ENCODE peak calls at places on chromosomes 1 and 21, in ten cellular contexts. Q, M, V, A, C, S, H, F, T and J are unnamed samples.

GRCh38 chr21:28538987-28539622 is 453.6 kb downstream of the LTN1 start:
- DNase-seq in Q (no peak), M (no peak), V (no peak), A (no peak), C (no peak), S (no peak), H (no peak), F (no peak), T (no peak), J (no peak)

GRCh38 chr1:227092054-227092453 is 152.0 kb downstream of the COQ8A start:
- DNase-seq in Q (no peak), M (no peak), V (no peak), A (no peak), C (no peak), S (no peak), H (no peak), F (no peak), T (no peak), J (no peak)

GRCh38 chr1:101144868-101145808 is 91.7 kb upstream of the S1PR1 start:
- DNase-seq in Q (no peak), M (no peak), V (no peak), A (no peak), C (no peak), S (no peak), H (no peak), F (no peak), T (no peak), J (no peak)

GRCh38 chr1:157704878-157705277 is 4.3 kb upstream of the FCRL3 start:
- DNase-seq in Q (no peak), M (no peak), V (no peak), A (no peak), C (no peak), S (no peak), H (no peak), F (no peak), T (no peak), J (no peak)

GRCh38 chr1:241081473-241081872 is 275.5 kb downstream of the RGS7 start:
- DNase-seq in Q (no peak), M (no peak), V (no peak), A (no peak), C (no peak), S (no peak), H (no peak), F (no peak), T (no peak), J (no peak)

GRCh38 chr1:13802782-13803545 is 103.0 kb downstream of the PRDM2 start:
- DNase-seq in Q (no peak), M (no peak), V (no peak), A (no peak), C (no peak), S (no peak), H (no peak), F (no peak), T (no peak), J (no peak)

GRCh38 chr1:99704356-99704816 is 58.5 kb downstream of the PALMD start:
- DNase-seq in Q (no peak), M (no peak), V (peak), A (peak), C (no peak), S (peak), H (no peak), F (peak), T (no peak), J (peak)

GRCh38 chr1:193104496-193104905 is 713 bp downstream of the GLRX2 start:
- DNase-seq in Q (no peak), M (peak), V (peak), A (peak), C (no peak), S (peak), H (peak), F (peak), T (no peak), J (peak)

GRCh38 chr1:65309317-65310077 is at the start of gene DNAJC6:
- DNase-seq in Q (no peak), M (no peak), V (peak), A (no peak), C (peak), S (peak), H (peak), F (peak), T (peak), J (peak)

GRCh38 chr1:171699526-171699925 is 42.3 kb downstream of the VAMP4 start:
- DNase-seq in Q (no peak), M (no peak), V (no peak), A (no peak), C (no peak), S (no peak), H (no peak), F (no peak), T (no peak), J (no peak)

GRCh38 chr1:92907949-92908684 is 53.1 kb downstream of the DIPK1A start:
- DNase-seq in Q (no peak), M (no peak), V (no peak), A (no peak), C (no peak), S (no peak), H (no peak), F (no peak), T (no peak), J (no peak)

GRCh38 chr21:45525910-45526306 is 16.3 kb downstream of the SLC19A1 start:
- DNase-seq in Q (no peak), M (no peak), V (no peak), A (no peak), C (no peak), S (no peak), H (no peak), F (no peak), T (peak), J (peak)

GRCh38 chr1:232877361-232877991 is 72.3 kb downstream of the MAP10 start:
- DNase-seq in Q (no peak), M (no peak), V (no peak), A (peak), C (no peak), S (no peak), H (no peak), F (no peak), T (no peak), J (no peak)

GRCh38 chr21:44515359-44516165 is 24.4 kb downstream of the KRTAP10-1 start:
- DNase-seq in Q (no peak), M (no peak), V (no peak), A (no peak), C (no peak), S (no peak), H (no peak), F (no peak), T (no peak), J (no peak)

GRCh38 chr1:206702803-206703202 is 18.1 kb downstream of the MAPKAPK2 start:
- DNase-seq in Q (no peak), M (no peak), V (no peak), A (no peak), C (no peak), S (no peak), H (peak), F (no peak), T (no peak), J (no peak)

GRCh38 chr1:190019717-190020116 is 457.9 kb downstream of the BRINP3 start:
- DNase-seq in Q (no peak), M (no peak), V (no peak), A (no peak), C (no peak), S (no peak), H (no peak), F (peak), T (no peak), J (no peak)

GRCh38 chr1:100866041-100866900 is 28.4 kb downstream of the EXTL2 start:
- DNase-seq in Q (no peak), M (no peak), V (no peak), A (peak), C (no peak), S (peak), H (no peak), F (no peak), T (no peak), J (no peak)

GRCh38 chr1:214551436-214552173 is at the start of gene PTPN14:
- DNase-seq in Q (no peak), M (peak), V (peak), A (peak), C (peak), S (no peak), H (peak), F (peak), T (peak), J (peak)

GRCh38 chr1:243471026-243471685 is 215.3 kb downstream of the SDCCAG8 start:
- DNase-seq in Q (no peak), M (no peak), V (no peak), A (peak), C (no peak), S (no peak), H (no peak), F (no peak), T (no peak), J (no peak)

GRCh38 chr1:43861337-43861736 is 72.3 kb upstream of the ARTN start:
- DNase-seq in Q (no peak), M (no peak), V (no peak), A (no peak), C (no peak), S (no peak), H (no peak), F (no peak), T (no peak), J (no peak)

GRCh38 chr1:34460193-34460592 is 283.5 kb downstream of the C1orf94 start:
- DNase-seq in Q (no peak), M (no peak), V (no peak), A (peak), C (peak), S (peak), H (peak), F (peak), T (no peak), J (peak)

GRCh38 chr1:77430966-77431735 is 149.3 kb downstream of the AK5 start:
- DNase-seq in Q (no peak), M (no peak), V (no peak), A (peak), C (no peak), S (no peak), H (no peak), F (no peak), T (no peak), J (no peak)

GRCh38 chr21:33940846-33941245 is 25.2 kb upstream of the ATP5PO start:
- DNase-seq in Q (no peak), M (no peak), V (no peak), A (no peak), C (no peak), S (no peak), H (peak), F (no peak), T (no peak), J (no peak)

GRCh38 chr1:177164380-177165068 is at the start of gene ASTN1:
- DNase-seq in Q (no peak), M (no peak), V (no peak), A (no peak), C (no peak), S (no peak), H (no peak), F (no peak), T (no peak), J (no peak)

GRCh38 chr21:15210235-15210678 is 145.5 kb upstream of the NRIP1 start:
- DNase-seq in Q (no peak), M (no peak), V (peak), A (no peak), C (no peak), S (peak), H (no peak), F (peak), T (no peak), J (peak)

GRCh38 chr1:58815069-58815679 is 31.3 kb upstream of the JUN start:
- DNase-seq in Q (peak), M (peak), V (peak), A (peak), C (peak), S (peak), H (peak), F (peak), T (peak), J (peak)

GRCh38 chr1:179820216-179820970 is 57.2 kb downstream of the TOR1AIP2 start:
- DNase-seq in Q (no peak), M (no peak), V (no peak), A (peak), C (no peak), S (no peak), H (peak), F (no peak), T (peak), J (no peak)

GRCh38 chr1:163142152-163142551 is 60.6 kb downstream of the RGS5 start:
- DNase-seq in Q (no peak), M (no peak), V (no peak), A (no peak), C (no peak), S (no peak), H (no peak), F (no peak), T (no peak), J (no peak)

GRCh38 chr1:55539652-55540512 is 324.7 kb upstream of the USP24 start:
- DNase-seq in Q (no peak), M (no peak), V (no peak), A (no peak), C (no peak), S (no peak), H (no peak), F (no peak), T (no peak), J (no peak)

GRCh38 chr1:230169454-230170152 is 102.6 kb downstream of the GALNT2 start:
- DNase-seq in Q (no peak), M (no peak), V (no peak), A (no peak), C (no peak), S (no peak), H (peak), F (no peak), T (no peak), J (no peak)

GRCh38 chr1:185352067-185352466 is 35.0 kb upstream of the IVNS1ABP start:
- DNase-seq in Q (no peak), M (no peak), V (no peak), A (no peak), C (no peak), S (no peak), H (no peak), F (no peak), T (no peak), J (no peak)

GRCh38 chr21:35593000-35593502 is 467.3 kb downstream of the SETD4 start:
- DNase-seq in Q (no peak), M (no peak), V (no peak), A (peak), C (no peak), S (no peak), H (no peak), F (no peak), T (no peak), J (no peak)

DNA sequence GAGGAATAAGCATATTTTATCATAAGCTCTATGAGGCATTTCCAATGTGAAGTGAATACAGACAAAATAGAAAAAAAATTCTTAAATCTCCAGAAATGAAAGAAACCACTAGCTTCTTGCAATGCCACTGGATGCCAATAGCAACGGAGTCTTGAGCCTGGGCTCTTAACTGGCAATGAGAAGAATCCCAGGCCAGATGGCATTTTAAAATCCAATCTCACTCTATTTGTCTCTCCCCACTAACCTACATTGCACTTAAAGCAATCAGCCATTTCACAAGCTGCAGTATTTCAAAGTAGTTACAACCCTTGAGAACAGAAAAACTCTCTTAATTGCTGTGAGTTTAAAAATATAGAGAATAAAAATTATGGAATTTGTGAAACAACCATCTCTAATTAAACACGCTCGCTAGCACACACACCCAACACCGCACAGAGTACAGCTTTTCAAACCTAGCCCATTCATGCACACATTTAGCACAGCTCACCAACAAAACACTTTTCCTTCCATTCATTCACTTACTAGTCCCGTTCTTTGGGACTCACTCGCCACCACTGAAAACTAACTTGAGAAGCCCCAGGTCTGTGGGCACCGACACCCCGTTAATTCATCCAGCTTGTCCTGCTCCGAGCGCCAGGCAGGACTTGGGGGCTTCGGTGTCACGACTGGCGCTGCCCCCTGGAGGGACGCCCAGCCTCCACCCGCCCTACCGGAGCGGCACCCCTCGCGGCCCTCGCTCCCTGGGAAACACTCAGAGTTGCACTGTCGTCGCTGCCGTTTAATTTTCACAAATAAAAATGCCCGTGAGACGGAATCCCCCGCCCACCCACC is 1.1 kb downstream of the DDAH1 start:
- DNase-seq in Q (no peak), M (no peak), V (no peak), A (no peak), C (no peak), S (no peak), H (no peak), F (no peak), T (no peak), J (no peak)
- TF ChIP-seq POLR2A in Q (no peak), M (no peak), V (no peak), A (no peak), C (no peak), S (no peak), H (no peak), F (no peak), T (no peak), J (no peak)

GRCh38 chr1:63663873-63664272 is 70.7 kb downstream of the PGM1 start:
- DNase-seq in Q (no peak), M (no peak), V (no peak), A (no peak), C (no peak), S (no peak), H (no peak), F (no peak), T (no peak), J (no peak)
- TF ChIP-seq POLR2A in Q (no peak), M (no peak), V (no peak), A (no peak), C (no peak), S (no peak), H (no peak), F (no peak), T (no peak), J (no peak)

GRCh38 chr21:36964832-36965719 is 1.4 kb downstream of the HLCS start:
- DNase-seq in Q (no peak), M (no peak), V (no peak), A (peak), C (no peak), S (peak), H (peak), F (no peak), T (no peak), J (no peak)

GRCh38 chr21:36966846-36967657 is 583 bp upstream of the HLCS start:
- DNase-seq in Q (no peak), M (peak), V (no peak), A (peak), C (no peak), S (peak), H (peak), F (no peak), T (no peak), J (no peak)

GRCh38 chr21:36965720-36966065 is 776 bp downstream of the HLCS start:
- DNase-seq in Q (no peak), M (no peak), V (no peak), A (no peak), C (no peak), S (no peak), H (no peak), F (no peak), T (no peak), J (no peak)

GRCh38 chr21:36964398-36964797 is 2.1 kb downstream of the HLCS start:
- DNase-seq in Q (no peak), M (no peak), V (no peak), A (no peak), C (no peak), S (peak), H (peak), F (no peak), T (no peak), J (no peak)

DNA sequence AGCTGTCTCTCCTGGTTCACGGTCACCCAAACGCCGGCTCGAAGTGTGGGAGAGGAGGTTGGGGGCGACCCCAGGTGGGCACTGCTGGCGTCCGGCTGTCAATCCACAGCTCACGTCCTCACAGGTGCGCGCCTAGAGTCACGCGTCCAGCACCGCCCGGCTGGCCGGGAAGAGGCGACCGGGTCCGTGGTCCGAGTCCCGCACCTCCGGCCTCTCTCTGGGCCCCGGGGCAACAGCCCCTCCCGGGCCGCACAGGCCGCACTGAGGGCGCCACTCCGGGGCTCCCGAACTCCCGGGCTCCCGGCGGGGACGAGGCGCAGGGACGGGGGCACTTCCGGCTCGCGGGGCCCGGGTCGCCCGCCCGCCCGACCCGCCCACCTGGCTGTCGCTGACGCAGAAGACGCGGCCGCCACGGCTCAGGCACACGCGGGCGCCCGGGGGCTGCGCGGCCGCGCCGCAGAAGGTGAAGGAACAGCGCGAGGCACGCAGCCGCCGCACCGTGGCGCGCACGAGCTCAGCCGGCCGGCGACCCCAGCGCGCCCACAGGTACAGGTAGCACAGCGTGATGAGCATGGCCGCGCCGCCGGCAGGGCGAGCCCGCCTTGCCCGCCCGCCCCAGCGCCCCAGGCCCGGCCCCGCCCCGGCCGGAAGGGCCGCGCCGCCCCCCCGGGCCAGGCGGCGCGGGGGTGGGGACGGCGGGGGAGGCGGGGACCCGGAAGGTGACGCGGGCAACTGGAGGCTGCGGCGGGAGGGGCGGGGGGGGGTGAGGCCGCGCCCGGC is at the start of gene HLCS:
- DNase-seq in Q (no peak), M (peak), V (peak), A (peak), C (no peak), S (peak), H (peak), F (peak), T (peak), J (peak)
- TF ChIP-seq POLR2A in Q (peak), M (peak), V (no peak), A (peak), C (peak), S (peak), H (peak), F (peak), T (no peak), J (peak)

DNA sequence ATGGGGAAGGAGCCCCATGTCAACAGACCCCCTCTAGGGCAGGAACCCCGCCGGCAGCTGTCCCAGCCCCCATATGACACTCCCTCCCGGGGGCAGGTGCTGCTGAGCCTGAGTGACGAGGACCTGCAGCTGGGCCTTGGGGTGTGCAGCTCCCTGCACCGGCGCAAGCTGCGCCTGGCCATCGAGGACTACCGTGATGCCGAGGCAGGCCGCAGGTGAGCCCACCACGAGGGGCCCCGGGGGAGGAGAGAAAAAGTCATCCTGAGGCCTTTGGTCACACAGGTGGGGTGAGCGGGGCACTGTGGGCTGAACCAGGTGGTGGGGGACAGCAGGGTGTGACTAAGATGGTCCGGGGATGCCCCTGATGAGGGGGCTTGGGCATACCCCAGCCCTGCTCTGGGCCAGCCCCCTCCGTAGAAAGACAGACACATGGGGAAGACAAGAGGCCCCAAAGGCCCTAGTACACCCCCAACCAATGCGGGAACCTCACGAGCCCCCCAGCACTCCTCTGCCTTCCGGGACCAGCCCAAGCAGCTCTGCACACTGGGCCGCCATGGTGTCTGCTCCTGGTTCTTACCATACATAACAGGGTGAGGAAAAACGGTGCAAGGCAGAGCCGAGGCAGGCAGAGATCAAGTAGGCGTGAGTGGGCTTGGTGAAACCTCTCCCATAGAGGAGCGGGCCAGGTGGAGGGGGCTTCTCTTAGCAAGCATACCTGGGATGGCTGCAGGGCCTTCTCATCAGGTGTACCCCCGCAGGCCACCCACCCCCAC is 58.6 kb upstream of the TMEM51 start:
- DNase-seq in Q (no peak), M (no peak), V (no peak), A (no peak), C (no peak), S (no peak), H (no peak), F (no peak), T (no peak), J (no peak)
- TF ChIP-seq POLR2A in Q (no peak), M (no peak), V (no peak), A (no peak), C (no peak), S (no peak), H (no peak), F (no peak), T (no peak), J (no peak)